ENCODE peak calls at places on chromosomes 6 and 20, in four cellular contexts. J is NCI-H69; D is activated T-helper 1 cell treated with anti-CD3 and anti-CD28 coated beads, Interleukin-2, amount 50 U/mL, for 16 hours; B is brain microvascular endothelial cell. W is an unnamed sample.

GRCh38 chr20:24998121-24998520 is 5.6 kb upstream of the APMAP start:
- DNase-seq in J (no peak), B (no peak), D (no peak), W (no peak)

GRCh38 chr6:22149501-22150490 is 147.0 kb downstream of the PRL start:
- DNase-seq in D (no peak), J (peak; percentile 88), B (peak; percentile 6), W (no peak)

GRCh38 chr6:39555136-39555535 is 170.1 kb downstream of the KIF6 start:
- DNase-seq in D (no peak), B (no peak), J (no peak), W (no peak)

GRCh38 chr6:25296217-25296905 is 17.2 kb downstream of the CARMIL1 start:
- DNase-seq in B (no peak), D (no peak), J (no peak), W (no peak)

GRCh38 chr6:84623956-84624680 is 140.3 kb downstream of the TBX18 start:
- DNase-seq in D (no peak), J (no peak), B (peak; percentile 91), W (peak; percentile 93)

GRCh38 chr20:37384683-37385174 is 38.8 kb downstream of the SRC start:
- DNase-seq in B (peak; percentile 18), J (peak; percentile 18), D (peak; percentile 70), W (peak; percentile 41)

GRCh38 chr6:18507018-18507415 is 119.9 kb downstream of the RNF144B start:
- DNase-seq in D (no peak), J (peak; percentile 98), B (no peak), W (no peak)

GRCh38 chr6:3449750-3450305 is 7.0 kb downstream of the SLC22A23 start:
- DNase-seq in D (no peak), B (no peak), J (no peak), W (no peak)

GRCh38 chr6:11143394-11144371 is 32.2 kb upstream of the ERVFRD-1 start:
- DNase-seq in B (peak; percentile 97), D (no peak), J (peak; percentile 21), W (peak; percentile 89)

GRCh38 chr6:18343741-18344140 is 43.4 kb upstream of the RNF144B start:
- DNase-seq in B (peak; percentile 83), D (no peak), J (no peak), W (peak; percentile 87)

GRCh38 chr6:10945845-10946244 is 59.0 kb downstream of the SYCP2L start:
- DNase-seq in D (no peak), B (no peak), J (no peak), W (no peak)

GRCh38 chr6:39453236-39453635 is 130.7 kb upstream of the KCNK16 start:
- DNase-seq in J (no peak), B (no peak), D (no peak), W (no peak)

GRCh38 chr20:24392612-24393011 is 76.8 kb upstream of the SYNDIG1 start:
- DNase-seq in J (no peak), D (no peak), B (no peak), W (no peak)

GRCh38 chr20:59221881-59222238 is 58.2 kb downstream of the ZNF831 start:
- DNase-seq in B (no peak), J (peak; percentile 46), D (no peak), W (no peak)

GRCh38 chr6:117169060-117169635 is 96.2 kb upstream of the VGLL2 start:
- DNase-seq in J (no peak), B (no peak), D (no peak), W (no peak)

GRCh38 chr6:118751072-118751471 is 99.7 kb upstream of the CEP85L start:
- DNase-seq in J (no peak), B (no peak), D (no peak), W (no peak)

GRCh38 chr6:14910692-14911547 is 334.9 kb upstream of the JARID2 start:
- DNase-seq in J (no peak), B (no peak), D (no peak), W (peak; percentile 31)

GRCh38 chr6:159312204-159312603 is 143.0 kb downstream of the FNDC1 start:
- DNase-seq in B (no peak), J (no peak), D (no peak), W (no peak)

GRCh38 chr6:168331058-168331457 is 11.5 kb upstream of the DACT2 start:
- DNase-seq in B (no peak), J (no peak), D (no peak), W (no peak)

GRCh38 chr6:113381957-113382356 is 475.2 kb upstream of the MARCKS start:
- DNase-seq in B (peak; percentile 47), J (peak; percentile 72), D (no peak), W (peak; percentile 45)

GRCh38 chr20:63706027-63706695 is 1.6 kb downstream of the ARFRP1 start:
- DNase-seq in D (no peak), J (no peak), B (no peak), W (no peak)

GRCh38 chr20:43538855-43539700 is 19.7 kb upstream of the SGK2 start:
- DNase-seq in D (no peak), B (no peak), J (no peak), W (no peak)

GRCh38 chr20:59149678-59150504 is 13.7 kb upstream of the ZNF831 start:
- DNase-seq in J (peak; percentile 26), D (peak; percentile 48), B (no peak), W (no peak)

GRCh38 chr6:158819977-158820632 is 937 bp upstream of the EZR start:
- DNase-seq in J (peak; percentile 44), D (no peak), B (no peak), W (no peak)

GRCh38 chr6:81787313-81788068 is 35.0 kb upstream of the TENT5A start:
- DNase-seq in J (no peak), D (no peak), B (no peak), W (peak; percentile 80)

GRCh38 chr6:138406443-138406842 is 2.4 kb downstream of the HEBP2 start:
- DNase-seq in B (no peak), J (peak; percentile 26), D (no peak), W (no peak)

GRCh38 chr20:59210186-59210585 is 46.6 kb downstream of the ZNF831 start:
- DNase-seq in J (no peak), D (no peak), B (no peak), W (no peak)

GRCh38 chr6:170435766-170436165 is 117.3 kb downstream of the PSMB1 start:
- DNase-seq in B (no peak), D (no peak), J (peak; percentile 31), W (no peak)

GRCh38 chr6:27213544-27214125 is 33.9 kb upstream of the PRSS16 start:
- DNase-seq in B (peak; percentile 65), J (no peak), D (no peak), W (peak; percentile 43)

GRCh38 chr6:110714143-110714542 is 101.1 kb downstream of the CDK19 start:
- DNase-seq in J (no peak), D (no peak), B (no peak), W (peak; percentile 76)

GRCh38 chr6:49462071-49462470 is 982 bp downstream of the MMUT start:
- DNase-seq in J (no peak), D (no peak), B (no peak), W (no peak)

GRCh38 chr6:73798592-73798991 is 102.6 kb downstream of the CD109 start:
- DNase-seq in D (no peak), B (peak; percentile 93), J (no peak), W (peak; percentile 97)

GRCh38 chr20:2261105-2261504 is 34.7 kb upstream of the TGM3 start:
- DNase-seq in D (no peak), J (peak; percentile 93), B (no peak), W (no peak)

GRCh38 chr6:105459049-105459448 is 56.2 kb upstream of the PREP start:
- DNase-seq in D (no peak), J (no peak), B (peak; percentile 32), W (peak; percentile 85)

GRCh38 chr6:104472245-104472644 is 387.5 kb downstream of the HACE1 start:
- DNase-seq in B (no peak), D (no peak), J (peak; percentile 98), W (no peak)

W was measured in HCEC 1CT.